ENCODE peak calls at places on chromosome 1, in four cellular contexts. U, D, N and C are unnamed samples. For H3K4me1 and H3K9me3, the result is how much of the 10 kb centered on the place peaks cover.

GRCh38 chr1:147475488-147475887 is 65.8 kb upstream of the BCL9 start:
- DNase-seq in D (no peak), N (no peak), U (no peak), C (no peak)

GRCh38 chr1:212291505-212292134 is 6.4 kb downstream of the PPP2R5A start:
- DNase-seq in U (no peak), D (no peak), N (peak), C (no peak)

GRCh38 chr1:40416709-40417108 is 33.6 kb upstream of the ZFP69B start:
- DNase-seq in U (no peak), D (no peak), N (no peak), C (no peak)

GRCh38 chr1:207810606-207811295 is 58.9 kb downstream of the CD46 start:
- DNase-seq in N (no peak), D (no peak), U (peak), C (no peak)

GRCh38 chr1:111332190-111332589 is 41.5 kb downstream of the CHIA start:
- DNase-seq in N (no peak), U (no peak), D (no peak), C (no peak)

GRCh38 chr1:157773723-157774350 is 3.1 kb downstream of the FCRL2 start:
- DNase-seq in D (no peak), U (no peak), N (no peak), C (no peak)

GRCh38 chr1:209755926-209756607 is at the start of gene TRAF3IP3:
- DNase-seq in D (no peak), U (no peak), N (no peak), C (peak)

GRCh38 chr1:102861247-102861646 is 247.1 kb downstream of the COL11A1 start:
- DNase-seq in N (no peak), U (no peak), D (no peak), C (no peak)

GRCh38 chr1:93813076-93813475 is 65.9 kb downstream of the DNTTIP2 start:
- DNase-seq in D (no peak), U (no peak), N (no peak), C (no peak)

GRCh38 chr1:99661780-99662179 is 15.9 kb downstream of the PALMD start:
- DNase-seq in D (no peak), U (no peak), N (no peak), C (no peak)

GRCh38 chr1:221240652-221241051 is 361.4 kb downstream of the HLX start:
- DNase-seq in U (no peak), D (no peak), N (no peak), C (no peak)

GRCh38 chr1:112729909-112730308 is 14.8 kb upstream of the PPM1J start:
- DNase-seq in U (no peak), N (no peak), D (no peak), C (no peak)

GRCh38 chr1:143497374-143497747 is 474.4 kb downstream of the FAM72C start:
- DNase-seq in U (no peak), D (peak), N (no peak), C (peak)

GRCh38 chr1:97581614-97582051 is 339.2 kb downstream of the DPYD start:
- DNase-seq in D (no peak), U (no peak), N (no peak), C (no peak)

GRCh38 chr1:113281550-113281949 is 108.8 kb upstream of the MAGI3 start:
- DNase-seq in U (no peak), D (no peak), N (no peak), C (no peak)

GRCh38 chr1:57327946-57328345 is 95.9 kb downstream of the DAB1 start:
- DNase-seq in N (no peak), D (no peak), U (no peak), C (no peak)

GRCh38 chr1:66315675-66316074 is 218.3 kb upstream of the SGIP1 start:
- DNase-seq in U (no peak), N (peak), D (no peak), C (no peak)

GRCh38 chr1:86429830-86430229 is 5.9 kb downstream of the CLCA2 start:
- DNase-seq in D (no peak), N (no peak), U (no peak), C (no peak)

GRCh38 chr1:174704300-174704699 is 256.5 kb downstream of the GPR52 start:
- DNase-seq in U (no peak), N (no peak), D (no peak), C (no peak)

GRCh38 chr1:65141918-65142317 is 6.1 kb upstream of the AK4 start:
- DNase-seq in N (no peak), D (no peak), U (no peak), C (no peak)

GRCh38 chr1:18541046-18541795 is 60.5 kb downstream of the KLHDC7A start:
- DNase-seq in U (peak), D (no peak), N (no peak), C (peak)

GRCh38 chr1:228346731-228347130 is 59.9 kb downstream of the TRIM11 start:
- DNase-seq in N (no peak), D (no peak), U (no peak), C (no peak)

GRCh38 chr1:113780363-113781146 is 21.3 kb upstream of the PHTF1 start:
- DNase-seq in N (no peak), D (no peak), U (no peak), C (no peak)

GRCh38 chr1:25343872-25344271 is 5.7 kb downstream of the TMEM50A start:
- DNase-seq in N (peak), U (no peak), D (no peak), C (no peak)

DNA sequence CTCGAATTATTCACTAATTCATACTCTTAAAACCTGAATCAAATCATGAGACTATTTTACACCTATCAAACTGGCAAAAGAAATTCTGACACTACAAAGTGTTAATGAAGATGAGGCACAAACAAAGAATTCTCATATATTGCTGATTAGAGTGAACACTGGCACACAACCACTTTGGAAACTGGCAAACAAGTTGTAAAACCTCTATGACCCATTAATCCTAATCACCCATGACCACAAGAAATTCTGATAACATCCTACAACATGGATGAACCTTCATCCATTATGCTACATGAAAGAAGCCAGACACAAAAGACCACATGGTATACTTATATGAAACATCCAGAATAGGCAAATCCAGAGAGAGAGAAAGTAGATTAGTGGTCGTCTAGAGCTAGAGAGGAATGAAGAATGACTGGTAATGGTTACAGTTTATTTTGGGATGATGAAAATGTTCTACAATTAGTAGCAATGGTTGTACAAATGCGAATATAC is 8.5 kb downstream of the GPBP1L1 start:
- DNase-seq in D (no peak), N (no peak), U (no peak), C (no peak)
- H3K4me1 ChIP-seq in D (half or more), N (under half), U (under half), C (half or more)

GRCh38 chr1:43358746-43359693 is at the start of gene CDC20:
- DNase-seq in D (peak), U (peak), N (peak), C (peak)

GRCh38 chr1:43359696-43360095 is 915 bp downstream of the CDC20 start:
- DNase-seq in U (no peak), N (no peak), D (no peak), C (no peak)

GRCh38 chr1:43357251-43357650 is 1.5 kb upstream of the CDC20 start:
- DNase-seq in U (no peak), D (no peak), N (no peak), C (no peak)

GRCh38 chr1:43360616-43361015 is 1.8 kb downstream of the CDC20 start:
- DNase-seq in U (no peak), N (no peak), D (no peak), C (no peak)

DNA sequence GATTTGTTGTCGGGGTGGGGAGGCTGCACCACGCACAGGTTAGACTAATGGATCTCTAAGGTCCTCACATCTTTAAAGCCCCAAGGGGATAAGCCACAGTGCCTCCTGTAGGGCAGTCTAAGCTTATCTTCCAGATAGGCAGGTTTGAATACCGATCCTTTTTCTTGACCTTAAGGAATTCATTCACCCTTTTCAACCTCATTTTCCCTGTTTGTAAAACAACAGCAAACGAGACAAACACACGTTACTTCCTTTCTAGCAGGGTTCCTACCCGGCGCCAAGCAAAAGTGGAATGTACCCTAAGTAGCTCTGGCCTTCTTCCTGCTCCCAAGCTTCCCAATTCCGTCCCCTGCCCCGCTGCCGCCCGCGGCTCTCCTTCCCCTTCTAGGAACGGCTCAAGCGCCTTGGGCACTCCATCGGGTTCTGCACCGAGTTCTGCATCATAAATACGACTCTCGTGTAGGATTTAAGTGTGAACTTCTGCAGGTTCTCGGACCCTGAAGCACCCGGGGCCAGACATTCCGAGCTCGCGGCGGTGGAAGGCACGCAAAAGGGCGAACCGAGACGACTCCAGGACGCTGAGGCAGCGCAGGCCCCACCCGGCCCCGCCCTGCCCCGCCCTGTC is 548 bp upstream of the CDC20 start:
- DNase-seq in D (peak), U (no peak), N (peak), C (no peak)
- TF ChIP-seq POLR2AphosphoS5 in D (no peak), U (no peak), N (peak), C (no peak)

GRCh38 chr1:48955774-48956173 is 179.1 kb upstream of the BEND5 start:
- DNase-seq in U (no peak), N (no peak), D (no peak), C (no peak)
- H3K9me3 ChIP-seq in U (half or more), N (under half), D (under half), C (under half)

DNA sequence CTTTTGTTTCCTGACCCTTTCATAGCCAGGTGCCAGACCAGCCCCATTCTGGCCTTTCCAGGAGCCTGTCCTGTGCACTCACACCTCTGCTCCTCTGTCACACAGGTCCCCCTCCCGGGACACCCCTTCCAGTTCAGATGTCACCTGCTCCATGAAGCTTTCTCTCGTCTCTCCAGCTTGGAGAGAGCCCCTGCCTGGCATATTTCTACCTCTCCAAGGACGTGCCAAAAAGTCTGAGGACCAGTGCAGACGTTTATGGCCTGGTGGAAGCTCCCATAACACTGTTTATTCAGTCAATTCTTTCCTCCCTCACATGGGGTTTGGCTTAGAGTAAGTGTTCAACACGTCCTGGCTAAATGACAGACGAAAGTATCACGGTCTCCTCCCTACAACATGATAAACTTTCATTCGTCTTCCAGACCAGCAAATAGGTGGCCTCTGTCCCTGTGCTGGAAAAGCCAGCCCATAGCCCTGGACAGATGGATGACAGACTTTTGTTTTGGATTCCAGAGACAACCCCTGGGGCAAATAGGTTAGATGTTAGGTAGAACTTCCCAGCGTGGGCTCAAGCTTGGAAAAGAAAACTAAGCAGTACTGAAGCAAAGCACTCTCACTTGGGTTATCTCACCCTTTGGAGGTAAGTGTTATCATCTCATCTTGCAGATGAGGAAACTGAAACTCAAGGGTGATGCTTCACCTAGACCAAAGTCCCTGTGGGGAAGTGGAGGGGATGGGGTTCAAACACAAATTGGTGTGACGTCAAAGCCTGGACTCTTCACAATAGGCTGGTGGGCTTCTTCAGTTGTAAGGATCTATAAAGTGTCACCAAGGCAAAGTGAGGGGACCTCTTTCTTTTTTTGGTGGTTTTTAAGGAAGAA is 52.9 kb upstream of the ECE1 start:
- DNase-seq in U (no peak), N (no peak), D (no peak), C (no peak)
- H3K4me1 ChIP-seq in U (under half), N (under half), D (half or more), C (half or more)

GRCh38 chr1:39167632-39168209 is 36.8 kb upstream of the MACF1 start:
- DNase-seq in U (no peak), N (no peak), D (no peak), C (no peak)
- TF ChIP-seq POLR2AphosphoS5 in U (no peak), N (no peak), D (peak), C (no peak)

GRCh38 chr1:218413179-218413578 is 68.0 kb downstream of the TGFB2 start:
- DNase-seq in U (no peak), N (no peak), D (no peak), C (no peak)
- H3K9me3 ChIP-seq in U (under half), N (under half), D (under half), C (under half)

GRCh38 chr1:231390071-231390470 is 32.0 kb downstream of the EGLN1 start:
- DNase-seq in N (no peak), U (no peak), D (no peak), C (no peak)
- H3K4me1 ChIP-seq in N (under half), U (under half), D (under half), C (under half)

DNA sequence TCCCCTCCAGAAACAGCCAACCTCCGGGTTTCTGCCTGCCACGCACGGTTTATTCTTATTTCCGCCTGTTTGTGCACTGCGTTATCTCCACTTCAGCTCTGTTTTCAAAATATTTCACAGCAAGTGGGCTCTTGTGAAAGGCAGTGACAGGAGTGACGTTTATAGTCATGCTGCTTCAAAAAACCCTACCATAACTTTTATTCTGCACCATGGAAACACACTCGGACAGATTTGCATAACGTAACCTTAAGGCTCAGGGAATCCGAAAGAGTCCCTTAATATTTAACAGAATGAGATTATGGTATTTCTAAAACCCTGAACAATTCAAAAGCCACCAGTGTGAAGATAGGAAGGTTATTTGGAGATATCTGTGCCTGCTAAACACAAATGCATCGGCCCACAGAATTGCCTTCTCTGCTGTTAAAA is 782 bp upstream of the SDE2 start:
- DNase-seq in N (no peak), U (no peak), D (no peak), C (no peak)
- TF ChIP-seq POLR2AphosphoS5 in N (no peak), U (no peak), D (no peak), C (no peak)